ENCODE peak calls at places on chromosomes 6 and 20, in five cellular contexts. R is astrocyte, C is choroid plexus epithelial cell, O is foreskin fibroblast, G is left ventricle myocardium inferior. I is an unnamed sample.

GRCh38 chr6:44176935-44177509 is 18.4 kb downstream of the CAPN11 start:
- DNase-seq in C (no peak), O (no peak), G (no peak), R (no peak), I (no peak)

GRCh38 chr20:63882257-63883208 is 12.4 kb upstream of the DNAJC5 start:
- DNase-seq in O (no peak), G (no peak), C (no peak), R (no peak), I (no peak)

GRCh38 chr6:42962502-42963178 is 2.1 kb downstream of the GNMT start:
- DNase-seq in G (no peak), R (no peak), O (no peak), C (no peak), I (no peak)

GRCh38 chr6:155645328-155645727 is 189.7 kb upstream of the NOX3 start:
- DNase-seq in C (peak; percentile 31), R (no peak), O (peak; percentile 10), G (no peak), I (no peak)

GRCh38 chr20:48025661-48026060 is 240.4 kb upstream of the SULF2 start:
- DNase-seq in R (peak; percentile 89), O (peak; percentile 16), G (no peak), C (peak; percentile 20), I (no peak)

GRCh38 chr20:35320396-35321126 is 28.3 kb upstream of the FAM83C start:
- DNase-seq in C (peak; percentile 67), G (no peak), R (peak; percentile 96), O (peak; percentile 81), I (no peak)

GRCh38 chr6:13586936-13587542 is 12.6 kb downstream of the SIRT5 start:
- DNase-seq in O (peak; percentile 11), G (no peak), R (peak; percentile 30), C (no peak), I (no peak)

GRCh38 chr6:33279971-33280511 is 3.1 kb downstream of the B3GALT4 start:
- DNase-seq in C (peak; percentile 69), G (no peak), O (peak; percentile 44), R (peak; percentile 27), I (no peak)

GRCh38 chr6:168228676-168229367 is 90.8 kb downstream of the DACT2 start:
- DNase-seq in C (no peak), O (no peak), G (no peak), R (no peak), I (no peak)

GRCh38 chr6:95815389-95816056 is 200.3 kb upstream of the FUT9 start:
- DNase-seq in O (no peak), R (no peak), G (no peak), C (no peak), I (no peak)

GRCh38 chr20:44622501-44623270 is 28.8 kb downstream of the ADA start:
- DNase-seq in G (peak; percentile 11), C (no peak), O (no peak), R (no peak), I (no peak)

GRCh38 chr6:41373367-41373918 is 38.0 kb downstream of the NCR2 start:
- DNase-seq in C (peak; percentile 66), R (no peak), G (no peak), O (no peak), I (no peak)

GRCh38 chr20:46060301-46060881 is 29.4 kb downstream of the NCOA5 start:
- DNase-seq in G (no peak), O (no peak), C (no peak), R (no peak), I (no peak)

GRCh38 chr6:72619883-72620696 is 1.8 kb upstream of the KCNQ5 start:
- DNase-seq in R (peak; percentile 43), G (peak; percentile 18), C (peak; percentile 14), O (peak; percentile 26), I (peak; percentile 38)

GRCh38 chr6:14211596-14211961 is 94.0 kb downstream of the CD83 start:
- DNase-seq in G (peak; percentile 60), R (peak; percentile 18), O (no peak), C (peak; percentile 45), I (peak; percentile 65)

GRCh38 chr6:167475947-167476346 is 151.1 kb downstream of the TTLL2 start:
- DNase-seq in R (no peak), C (no peak), G (no peak), O (no peak), I (no peak)

GRCh38 chr6:138088307-138088744 is 18.9 kb downstream of the PERP start:
- DNase-seq in C (peak; percentile 96), O (peak; percentile 83), R (peak; percentile 89), G (no peak), I (no peak)
- H3K4me3 ChIP-seq in C (no peak overlapping the region), O (no peak overlapping the region), R (no peak overlapping the region), G (no peak overlapping the region), I (no peak overlapping the region)

GRCh38 chr6:125380474-125380873 is 78.7 kb upstream of the HDDC2 start:
- DNase-seq in C (no peak), O (no peak), R (no peak), G (no peak), I (no peak)
- H3K4me3 ChIP-seq in C (no peak overlapping the region), O (no peak overlapping the region), R (no peak overlapping the region), G (no peak overlapping the region), I (no peak overlapping the region)

DNA sequence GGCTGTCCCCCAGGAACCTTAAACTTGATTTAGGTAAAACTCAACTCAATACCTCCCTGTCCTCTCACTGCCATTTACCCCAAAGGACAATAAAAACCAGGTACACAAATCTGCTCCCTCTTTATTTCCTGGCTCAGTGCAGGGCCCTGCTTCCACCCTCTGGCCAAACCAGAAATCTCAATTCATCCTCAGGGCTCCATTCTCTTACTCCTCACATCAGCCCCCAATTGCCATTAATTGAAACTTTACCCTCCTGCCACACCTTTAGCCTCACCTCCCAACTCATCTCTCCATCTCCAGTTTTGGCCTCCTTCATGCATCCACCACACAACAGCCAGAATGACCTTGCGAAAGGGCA is 10.5 kb downstream of the ZBTB2 start:
- DNase-seq in O (no peak), G (no peak), C (no peak), R (no peak), I (no peak)
- H3K4me3 ChIP-seq in O (no peak overlapping the region), G (no peak overlapping the region), C (no peak overlapping the region), R (no peak overlapping the region), I (no peak overlapping the region)

GRCh38 chr20:56831795-56832194 is 202.7 kb downstream of the TFAP2C start:
- DNase-seq in G (no peak), C (no peak), O (no peak), R (no peak), I (no peak)
- H3K4me3 ChIP-seq in G (no peak overlapping the region), C (no peak overlapping the region), O (no peak overlapping the region), R (no peak overlapping the region), I (no peak overlapping the region)

DNA sequence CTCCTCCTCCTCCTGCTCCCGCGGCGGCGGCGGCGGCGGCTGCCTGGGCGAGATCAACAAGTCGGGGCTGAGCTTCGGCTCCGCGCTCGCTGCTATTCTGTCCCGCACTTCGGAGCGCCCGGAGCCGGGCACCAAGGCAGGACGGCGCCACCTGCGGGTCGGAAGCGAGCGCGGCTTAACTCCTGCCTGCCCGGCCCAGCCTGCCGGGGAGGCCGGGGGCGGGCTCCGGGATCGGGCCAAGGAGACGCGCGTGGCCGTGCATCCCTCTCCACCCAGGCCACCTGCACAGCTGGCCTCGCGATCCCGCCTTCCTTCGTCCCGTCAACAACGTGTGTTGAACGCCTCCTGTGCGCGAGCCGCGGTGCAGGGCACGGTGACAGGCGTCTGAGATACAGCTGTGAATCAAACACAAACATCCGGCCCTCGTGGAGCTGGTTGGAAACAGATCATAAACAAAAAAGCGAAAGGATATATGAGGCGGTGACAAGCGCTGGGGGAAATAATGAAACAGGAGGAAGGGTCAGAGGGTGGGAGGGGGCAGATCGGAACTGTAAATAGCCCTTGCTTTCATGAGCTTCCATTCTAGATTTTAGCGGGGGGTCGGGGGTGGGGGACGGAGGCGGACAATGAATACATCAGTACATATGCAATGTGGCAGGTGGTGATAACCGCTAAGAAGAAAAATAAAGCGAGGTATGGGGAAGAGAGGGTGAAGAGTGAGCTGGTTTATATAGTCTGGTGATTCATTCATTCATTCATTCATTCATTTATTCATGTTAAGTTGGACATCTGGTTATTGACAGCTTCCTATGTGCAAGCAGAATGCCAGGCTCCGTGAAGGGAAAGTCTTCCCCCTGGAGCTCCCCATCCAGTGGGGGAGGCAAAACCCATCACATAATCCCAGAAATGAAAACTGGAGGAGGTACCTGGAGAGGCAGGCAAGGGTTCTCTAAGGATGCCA is 2.0 kb upstream of the KCNB1 start:
- DNase-seq in R (peak; percentile 46), G (peak; percentile 78), O (peak; percentile 54), C (peak; percentile 85), I (peak; percentile 91)
- H3K4me3 ChIP-seq in R (peak overlapping the region; percentile 61), G (peak overlapping the region; percentile 67), O (peak overlapping the region; percentile 40), C (peak overlapping the region; percentile 52), I (peak overlapping the region; percentile 65)

GRCh38 chr6:34709386-34709785 is 12.8 kb upstream of the ILRUN start:
- DNase-seq in G (peak; percentile 83), O (peak; percentile 74), C (peak; percentile 62), R (peak; percentile 64), I (no peak)
- H3K4me3 ChIP-seq in G (no peak overlapping the region), O (no peak overlapping the region), C (no peak overlapping the region), R (no peak overlapping the region), I (no peak overlapping the region)

GRCh38 chr20:32019156-32019510 is 8.9 kb downstream of the CCM2L start:
- DNase-seq in R (no peak), C (no peak), O (no peak), G (no peak), I (no peak)

GRCh38 chr20:32019563-32020463 is 9.6 kb downstream of the CCM2L start:
- DNase-seq in O (no peak), R (no peak), C (no peak), G (no peak), I (no peak)

GRCh38 chr20:32021091-32021490 is 10.9 kb downstream of the CCM2L start:
- DNase-seq in O (no peak), R (no peak), C (no peak), G (no peak), I (no peak)

GRCh38 chr20:32018269-32019155 is 8.3 kb downstream of the CCM2L start:
- DNase-seq in R (no peak), C (no peak), G (peak; percentile 58), O (no peak), I (peak; percentile 52)

GRCh38 chr20:32017711-32018251 is 7.5 kb downstream of the CCM2L start:
- DNase-seq in O (no peak), R (no peak), G (no peak), C (no peak), I (no peak)
- H3K4me3 ChIP-seq in O (no peak overlapping the region), R (no peak overlapping the region), G (no peak overlapping the region), C (no peak overlapping the region), I (no peak overlapping the region)